ENCODE peak calls at places on chromosomes 1 and 21, in four cellular contexts. A is lower lobe of right lung, B is HCT116, J is RWPE1. I is an unnamed sample.

GRCh38 chr1:93124556-93125368 is 45.7 kb downstream of the MTF2 start:
- DNase-seq in A (no peak), B (no peak), J (no peak), I (no peak)

GRCh38 chr1:147618077-147618569 is 52.2 kb downstream of the ACP6 start:
- DNase-seq in A (no peak), B (no peak), J (no peak), I (no peak)

GRCh38 chr1:160961419-160961818 is 6.8 kb upstream of the ITLN2 start:
- DNase-seq in A (no peak), B (no peak), J (no peak), I (no peak)

GRCh38 chr1:216807696-216808095 is 84.5 kb upstream of the ESRRG start:
- DNase-seq in A (no peak), B (no peak), J (no peak), I (no peak)

GRCh38 chr1:1764876-1765478 is 13.3 kb downstream of the NADK start:
- DNase-seq in A (peak; percentile 62), B (no peak), J (no peak), I (no peak)

GRCh38 chr1:7315316-7315715 is 455.8 kb upstream of the VAMP3 start:
- DNase-seq in A (no peak), B (no peak), J (no peak), I (no peak)

GRCh38 chr1:167862432-167863076 is 51.4 kb downstream of the ADCY10 start:
- DNase-seq in A (no peak), B (no peak), J (no peak), I (peak; percentile 37)

GRCh38 chr1:60697204-60697994 is 385.0 kb upstream of the NFIA start:
- DNase-seq in A (no peak), B (no peak), J (no peak), I (no peak)

GRCh38 chr21:45146301-45146700 is 71.9 kb downstream of the ADARB1 start:
- DNase-seq in A (no peak), B (no peak), J (no peak), I (no peak)

GRCh38 chr1:209552406-209553264 is 30.9 kb upstream of the CAMK1G start:
- DNase-seq in A (no peak), B (no peak), J (no peak), I (no peak)

GRCh38 chr1:16156848-16157495 is 1.1 kb upstream of the EPHA2 start:
- DNase-seq in A (no peak), B (no peak), J (no peak), I (no peak)

GRCh38 chr1:22280526-22280925 is 137.6 kb upstream of the WNT4 start:
- DNase-seq in A (no peak), B (no peak), J (no peak), I (no peak)

GRCh38 chr1:174964261-174964984 is 35.3 kb upstream of the CACYBP start:
- DNase-seq in A (no peak), B (no peak), J (peak; percentile 54), I (no peak)

GRCh38 chr1:89065077-89065868 is at the start of gene GBP1:
- DNase-seq in A (no peak), B (no peak), J (peak; percentile 57), I (peak; percentile 78)

DNA sequence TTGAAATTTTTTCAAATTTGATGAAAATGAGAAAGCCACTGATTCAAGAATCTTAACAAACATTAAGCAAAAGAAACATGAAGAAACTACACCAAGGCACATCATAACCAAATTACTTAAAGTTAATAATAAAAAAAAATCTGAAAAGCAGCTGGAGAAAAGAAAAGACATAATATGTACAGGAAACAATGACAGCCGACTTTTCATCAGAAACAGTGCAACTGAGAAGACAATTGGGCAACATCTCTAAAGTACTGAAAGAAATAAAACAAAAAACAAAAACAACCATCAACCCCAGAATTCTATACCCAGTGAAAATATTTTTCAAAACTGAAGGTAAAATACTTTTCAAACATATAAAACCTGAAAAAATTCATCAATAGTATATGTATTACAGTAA is 73.8 kb upstream of the DMRTA2 start:
- DNase-seq in A (no peak), B (no peak), J (no peak), I (no peak)
- H3K27ac ChIP-seq in A (no peak overlapping the region), B (no peak overlapping the region), J (no peak overlapping the region), I (no peak overlapping the region)

DNA sequence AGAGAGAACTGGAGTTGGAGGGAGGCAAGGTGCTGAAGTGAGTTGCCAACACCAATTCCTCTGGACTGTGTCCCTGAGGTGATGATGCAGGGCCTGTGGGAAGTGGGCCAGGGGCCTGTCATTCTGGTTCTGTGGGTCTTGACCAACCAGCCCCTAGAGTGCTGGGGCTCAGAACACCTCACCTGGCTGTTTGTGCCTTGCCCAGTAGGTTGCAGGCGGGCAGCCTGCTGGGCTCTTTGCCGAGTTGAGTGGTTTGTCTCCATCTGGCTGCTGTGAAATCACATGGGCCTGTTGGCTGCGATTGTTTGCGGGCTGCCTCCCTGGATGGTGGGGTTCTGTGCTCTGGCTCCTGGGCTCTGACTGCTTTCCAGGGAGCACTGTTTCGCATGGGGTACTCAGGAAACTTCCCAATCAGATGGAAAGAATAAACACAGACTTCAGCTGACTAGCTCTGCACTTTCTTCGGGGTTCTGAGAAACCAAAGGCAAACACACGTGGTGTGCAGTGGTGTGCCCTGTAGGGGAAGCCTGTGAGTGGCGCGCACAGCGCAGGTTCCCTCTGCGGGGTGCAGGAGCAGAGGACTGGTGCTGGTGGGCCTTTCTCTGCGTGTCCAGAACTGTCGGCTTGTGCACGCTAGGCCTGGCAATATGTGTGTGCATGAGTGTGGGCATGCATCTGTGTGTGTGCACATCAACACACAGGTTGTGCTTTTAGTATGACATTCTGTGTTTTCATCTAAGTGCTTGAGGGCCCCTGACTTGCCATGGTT is 95.1 kb downstream of the RHOU start:
- DNase-seq in A (peak; percentile 86), B (no peak), J (no peak), I (no peak)
- TF ChIP-seq CTCF in A (no peak), B (no peak), J (no peak), I (no peak)

GRCh38 chr1:54137532-54138061 is 15.2 kb downstream of the CDCP2 start:
- DNase-seq in A (no peak), B (no peak), J (no peak), I (no peak)

GRCh38 chr1:54138994-54139393 is 13.8 kb downstream of the CDCP2 start:
- DNase-seq in A (no peak), B (no peak), J (no peak), I (no peak)

GRCh38 chr1:54136269-54136896 is 16.4 kb downstream of the CDCP2 start:
- DNase-seq in A (no peak), B (no peak), J (no peak), I (no peak)

GRCh38 chr1:54135436-54136120 is 17.2 kb downstream of the CDCP2 start:
- DNase-seq in A (no peak), B (no peak), J (no peak), I (no peak)

DNA sequence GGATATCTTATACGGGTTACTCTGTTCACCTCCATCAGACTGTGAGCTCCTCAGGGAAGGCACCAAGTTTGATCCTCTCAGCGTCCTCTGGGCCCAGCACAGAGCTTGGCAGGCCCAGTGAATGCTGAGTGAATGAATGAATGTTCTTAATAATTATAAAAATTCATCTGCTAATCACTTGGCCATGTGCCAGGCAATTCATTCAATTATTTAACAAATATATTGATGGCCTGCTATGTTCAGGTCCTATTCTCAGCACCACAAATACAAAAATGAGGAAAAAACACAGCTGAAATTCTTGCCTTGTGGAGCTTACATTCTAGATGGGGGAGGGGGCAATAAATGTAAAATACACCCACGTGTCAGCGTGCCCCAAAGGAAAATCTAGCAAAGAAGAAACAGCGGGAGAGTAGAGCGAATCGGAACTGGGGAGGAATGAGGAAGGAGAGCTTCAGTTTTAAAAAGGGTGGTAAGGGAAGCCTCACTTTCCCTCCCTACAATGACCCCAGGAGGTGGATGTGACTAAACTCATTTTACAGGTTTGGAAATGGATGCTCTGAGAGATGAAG is 15.8 kb downstream of the CDCP2 start:
- DNase-seq in A (no peak), B (no peak), J (no peak), I (no peak)
- H3K27ac ChIP-seq in A (no peak overlapping the region), B (no peak overlapping the region), J (no peak overlapping the region), I (no peak overlapping the region)

DNA sequence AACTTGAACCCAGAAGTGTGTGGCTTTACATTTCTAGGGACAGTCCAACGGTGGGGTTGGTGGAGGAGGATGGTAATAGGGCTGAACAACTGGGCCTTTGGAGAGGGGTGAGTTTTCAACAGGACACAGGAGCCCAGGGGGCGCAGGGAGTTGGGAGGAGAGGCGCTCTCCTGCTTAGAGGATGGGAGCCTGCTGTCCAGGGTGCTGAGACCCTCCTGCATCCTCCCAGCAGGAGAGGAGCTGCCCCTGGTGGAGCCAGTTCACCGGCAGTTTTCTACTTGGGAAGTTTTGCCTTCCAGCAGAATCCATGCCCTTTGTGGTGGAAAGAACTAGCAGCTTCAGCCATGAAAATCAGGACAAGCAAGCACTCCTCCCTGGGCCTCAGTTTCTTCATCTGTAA is 8.6 kb downstream of the KCNC4 start:
- DNase-seq in A (no peak), B (no peak), J (no peak), I (no peak)
- TF ChIP-seq CTCF in A (no peak), B (no peak), J (no peak), I (peak; percentile 19)

DNA sequence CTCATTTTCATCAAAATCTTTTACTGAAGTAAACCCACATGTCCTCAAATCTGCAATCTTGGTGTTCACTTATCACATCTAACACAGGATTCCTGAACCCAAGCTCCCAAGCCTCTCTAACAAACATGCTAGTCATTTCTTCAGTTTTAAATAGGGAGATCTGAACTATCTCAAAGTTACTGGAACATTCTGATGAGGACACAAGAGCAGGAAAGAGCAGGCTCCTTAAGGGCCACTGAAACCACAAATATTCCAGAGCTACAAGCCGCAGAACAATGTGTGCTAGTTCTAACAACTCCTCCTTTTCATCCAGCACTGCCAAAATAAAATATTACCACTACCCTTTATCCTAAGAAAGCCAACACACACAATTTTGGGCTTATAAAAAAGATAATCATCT is 38.9 kb downstream of the WARS2 start:
- DNase-seq in A (no peak), B (no peak), J (no peak), I (no peak)
- H3K27ac ChIP-seq in A (no peak overlapping the region), B (no peak overlapping the region), J (no peak overlapping the region), I (no peak overlapping the region)

DNA sequence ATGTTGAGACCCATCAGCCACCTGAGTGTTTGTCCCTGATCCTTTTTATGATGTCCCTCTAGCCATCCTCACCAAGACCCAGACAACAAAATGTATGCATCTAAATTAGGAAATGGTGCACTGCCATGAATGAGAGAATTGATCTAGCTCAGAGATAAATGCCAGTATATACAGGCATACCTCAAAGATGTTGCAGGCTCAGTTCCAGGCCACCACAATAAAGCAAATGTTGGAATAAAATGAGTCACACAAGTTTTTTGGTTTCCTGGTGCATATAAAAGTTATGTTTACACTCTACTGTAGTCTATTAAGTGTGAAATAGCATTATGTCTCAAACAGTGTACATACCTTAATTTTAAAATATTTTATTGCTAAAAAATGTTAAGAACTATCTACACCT is 63.9 kb downstream of the CHIA start:
- DNase-seq in A (no peak), B (no peak), J (no peak), I (no peak)
- TF ChIP-seq CTCF in A (no peak), B (no peak), J (no peak), I (no peak)

GRCh38 chr1:235024706-235025421 is 103.8 kb downstream of the TOMM20 start:
- DNase-seq in A (no peak), B (no peak), J (no peak), I (no peak)
- H3K27ac ChIP-seq in A (no peak overlapping the region), B (no peak overlapping the region), J (no peak overlapping the region), I (no peak overlapping the region)

I was measured in AG04450.